ENCODE peak calls at places on chromosome 6, in seven cellular contexts. One of them, this sample, is unnamed.
A peak's percentile ranks its signal among the peaks of the same experiment; 100 is the strongest.

GRCh38 chr6:45838486-45838885 is 177.2 kb downstream of the CLIC5 start:
- DNase-seq in tibial nerve: no peak
- DNase-seq in adrenal gland: no peak
- DNase-seq in sigmoid colon: no peak
- DNase-seq in spleen: no peak
- DNase-seq in heart left ventricle: no peak
- DNase-seq in breast epithelium: no peak
- DNase-seq in this sample: no peak

GRCh38 chr6:17281100-17281496 is at the start of gene RBM24:
- DNase-seq in tibial nerve: peak; percentile 37
- DNase-seq in adrenal gland: peak; percentile 63
- DNase-seq in sigmoid colon: peak; percentile 88
- DNase-seq in spleen: no peak
- DNase-seq in heart left ventricle: peak; percentile 42
- DNase-seq in breast epithelium: no peak
- DNase-seq in this sample: peak; percentile 74

GRCh38 chr6:85092224-85092623 is 327.8 kb upstream of the TBX18 start:
- DNase-seq in tibial nerve: no peak
- DNase-seq in adrenal gland: no peak
- DNase-seq in sigmoid colon: no peak
- DNase-seq in spleen: no peak
- DNase-seq in heart left ventricle: no peak
- DNase-seq in breast epithelium: no peak
- DNase-seq in this sample: no peak

GRCh38 chr6:4503700-4504099 is 272.5 kb upstream of the CDYL start:
- DNase-seq in tibial nerve: no peak
- DNase-seq in adrenal gland: no peak
- DNase-seq in sigmoid colon: no peak
- DNase-seq in spleen: no peak
- DNase-seq in heart left ventricle: no peak
- DNase-seq in breast epithelium: no peak
- DNase-seq in this sample: no peak

GRCh38 chr6:19478992-19479391 is 358.2 kb upstream of the ID4 start:
- DNase-seq in tibial nerve: no peak
- DNase-seq in adrenal gland: no peak
- DNase-seq in sigmoid colon: no peak
- DNase-seq in spleen: no peak
- DNase-seq in heart left ventricle: no peak
- DNase-seq in breast epithelium: no peak
- DNase-seq in this sample: no peak

GRCh38 chr6:86715676-86716075 is 221.7 kb upstream of the HTR1E start:
- DNase-seq in tibial nerve: no peak
- DNase-seq in adrenal gland: no peak
- DNase-seq in sigmoid colon: no peak
- DNase-seq in spleen: no peak
- DNase-seq in heart left ventricle: no peak
- DNase-seq in breast epithelium: no peak
- DNase-seq in this sample: no peak

GRCh38 chr6:164005312-164005711 is 590.8 kb downstream of the QKI start:
- DNase-seq in tibial nerve: no peak
- DNase-seq in adrenal gland: no peak
- DNase-seq in sigmoid colon: no peak
- DNase-seq in spleen: no peak
- DNase-seq in heart left ventricle: no peak
- DNase-seq in breast epithelium: no peak
- DNase-seq in this sample: no peak

GRCh38 chr6:5080574-5080973 is 4.6 kb upstream of the PPP1R3G start:
- DNase-seq in tibial nerve: no peak
- DNase-seq in adrenal gland: no peak
- DNase-seq in sigmoid colon: no peak
- DNase-seq in spleen: no peak
- DNase-seq in heart left ventricle: no peak
- DNase-seq in breast epithelium: no peak
- DNase-seq in this sample: no peak

GRCh38 chr6:136793348-136793747 is 1.1 kb upstream of the MAP3K5 start:
- DNase-seq in tibial nerve: no peak
- DNase-seq in adrenal gland: no peak
- DNase-seq in sigmoid colon: no peak
- DNase-seq in spleen: no peak
- DNase-seq in heart left ventricle: no peak
- DNase-seq in breast epithelium: no peak
- DNase-seq in this sample: no peak

GRCh38 chr6:37022135-37022863 is 16.8 kb downstream of the FGD2 start:
- DNase-seq in tibial nerve: no peak
- DNase-seq in adrenal gland: no peak
- DNase-seq in sigmoid colon: no peak
- DNase-seq in spleen: peak; percentile 48
- DNase-seq in heart left ventricle: no peak
- DNase-seq in breast epithelium: no peak
- DNase-seq in this sample: no peak

GRCh38 chr6:114194362-114195343 is 148.2 kb downstream of the HS3ST5 start:
- DNase-seq in tibial nerve: no peak
- DNase-seq in adrenal gland: no peak
- DNase-seq in sigmoid colon: no peak
- DNase-seq in spleen: no peak
- DNase-seq in heart left ventricle: peak; percentile 14
- DNase-seq in breast epithelium: no peak
- DNase-seq in this sample: no peak

GRCh38 chr6:153032255-153032882 is 29.9 kb upstream of the MTRF1L start:
- DNase-seq in tibial nerve: no peak
- DNase-seq in adrenal gland: no peak
- DNase-seq in sigmoid colon: no peak
- DNase-seq in spleen: no peak
- DNase-seq in heart left ventricle: no peak
- DNase-seq in breast epithelium: no peak
- DNase-seq in this sample: no peak

GRCh38 chr6:106509420-106510089 is 119.7 kb downstream of the RTN4IP1 start:
- DNase-seq in tibial nerve: no peak
- DNase-seq in adrenal gland: no peak
- DNase-seq in sigmoid colon: peak; percentile 63
- DNase-seq in spleen: peak; percentile 83
- DNase-seq in heart left ventricle: no peak
- DNase-seq in breast epithelium: no peak
- DNase-seq in this sample: peak; percentile 36

GRCh38 chr6:57221191-57221935 is 744 bp downstream of the RAB23 start:
- DNase-seq in tibial nerve: peak; percentile 19
- DNase-seq in adrenal gland: peak; percentile 51
- DNase-seq in sigmoid colon: peak; percentile 86
- DNase-seq in spleen: peak; percentile 89
- DNase-seq in heart left ventricle: peak; percentile 57
- DNase-seq in breast epithelium: peak; percentile 43
- DNase-seq in this sample: peak; percentile 68

GRCh38 chr6:160102399-160102798 is 19.2 kb upstream of the SLC22A1 start:
- DNase-seq in tibial nerve: no peak
- DNase-seq in adrenal gland: no peak
- DNase-seq in sigmoid colon: no peak
- DNase-seq in spleen: no peak
- DNase-seq in heart left ventricle: no peak
- DNase-seq in breast epithelium: no peak
- DNase-seq in this sample: peak; percentile 39

GRCh38 chr6:582370-582769 is 74.5 kb downstream of the HUS1B start:
- DNase-seq in tibial nerve: no peak
- DNase-seq in adrenal gland: no peak
- DNase-seq in sigmoid colon: no peak
- DNase-seq in spleen: no peak
- DNase-seq in heart left ventricle: no peak
- DNase-seq in breast epithelium: no peak
- DNase-seq in this sample: no peak

GRCh38 chr6:145715426-145715825 is 19.9 kb downstream of the EPM2A start:
- DNase-seq in tibial nerve: no peak
- DNase-seq in adrenal gland: no peak
- DNase-seq in sigmoid colon: no peak
- DNase-seq in spleen: no peak
- DNase-seq in heart left ventricle: no peak
- DNase-seq in breast epithelium: no peak
- DNase-seq in this sample: no peak

GRCh38 chr6:160174681-160175080 is 53.1 kb downstream of the SLC22A1 start:
- DNase-seq in tibial nerve: no peak
- DNase-seq in adrenal gland: no peak
- DNase-seq in sigmoid colon: no peak
- DNase-seq in spleen: no peak
- DNase-seq in heart left ventricle: no peak
- DNase-seq in breast epithelium: no peak
- DNase-seq in this sample: no peak

GRCh38 chr6:40205004-40205403 is 270.7 kb upstream of the MOCS1 start:
- DNase-seq in tibial nerve: no peak
- DNase-seq in adrenal gland: no peak
- DNase-seq in sigmoid colon: no peak
- DNase-seq in spleen: no peak
- DNase-seq in heart left ventricle: no peak
- DNase-seq in breast epithelium: no peak
- DNase-seq in this sample: no peak

GRCh38 chr6:90249044-90249443 is 47.6 kb downstream of the BACH2 start:
- DNase-seq in tibial nerve: no peak
- DNase-seq in adrenal gland: no peak
- DNase-seq in sigmoid colon: no peak
- DNase-seq in spleen: no peak
- DNase-seq in heart left ventricle: no peak
- DNase-seq in breast epithelium: no peak
- DNase-seq in this sample: no peak

GRCh38 chr6:7696061-7696460 is 29.8 kb upstream of the BMP6 start:
- DNase-seq in tibial nerve: no peak
- DNase-seq in adrenal gland: peak; percentile 70
- DNase-seq in sigmoid colon: no peak
- DNase-seq in spleen: no peak
- DNase-seq in heart left ventricle: no peak
- DNase-seq in breast epithelium: no peak
- DNase-seq in this sample: no peak

GRCh38 chr6:111280445-111280844 is 193.1 kb downstream of the SLC16A10 start:
- DNase-seq in tibial nerve: no peak
- DNase-seq in adrenal gland: no peak
- DNase-seq in sigmoid colon: no peak
- DNase-seq in spleen: no peak
- DNase-seq in heart left ventricle: no peak
- DNase-seq in breast epithelium: no peak
- DNase-seq in this sample: no peak

GRCh38 chr6:139336488-139336887 is 38.0 kb downstream of the CITED2 start:
- DNase-seq in tibial nerve: no peak
- DNase-seq in adrenal gland: peak; percentile 57
- DNase-seq in sigmoid colon: no peak
- DNase-seq in spleen: no peak
- DNase-seq in heart left ventricle: peak; percentile 41
- DNase-seq in breast epithelium: peak; percentile 60
- DNase-seq in this sample: no peak

GRCh38 chr6:139338845-139339244 is 35.6 kb downstream of the CITED2 start:
- DNase-seq in tibial nerve: peak; percentile 62
- DNase-seq in adrenal gland: no peak
- DNase-seq in sigmoid colon: no peak
- DNase-seq in spleen: no peak
- DNase-seq in heart left ventricle: no peak
- DNase-seq in breast epithelium: no peak
- DNase-seq in this sample: no peak

GRCh38 chr6:139336994-139337393 is 37.5 kb downstream of the CITED2 start:
- DNase-seq in tibial nerve: no peak
- DNase-seq in adrenal gland: no peak
- DNase-seq in sigmoid colon: no peak
- DNase-seq in spleen: no peak
- DNase-seq in heart left ventricle: no peak
- DNase-seq in breast epithelium: no peak
- DNase-seq in this sample: no peak

GRCh38 chr6:139335447-139336210 is 38.8 kb downstream of the CITED2 start:
- DNase-seq in tibial nerve: no peak
- DNase-seq in adrenal gland: no peak
- DNase-seq in sigmoid colon: no peak
- DNase-seq in spleen: no peak
- DNase-seq in heart left ventricle: no peak
- DNase-seq in breast epithelium: no peak
- DNase-seq in this sample: no peak

DNA sequence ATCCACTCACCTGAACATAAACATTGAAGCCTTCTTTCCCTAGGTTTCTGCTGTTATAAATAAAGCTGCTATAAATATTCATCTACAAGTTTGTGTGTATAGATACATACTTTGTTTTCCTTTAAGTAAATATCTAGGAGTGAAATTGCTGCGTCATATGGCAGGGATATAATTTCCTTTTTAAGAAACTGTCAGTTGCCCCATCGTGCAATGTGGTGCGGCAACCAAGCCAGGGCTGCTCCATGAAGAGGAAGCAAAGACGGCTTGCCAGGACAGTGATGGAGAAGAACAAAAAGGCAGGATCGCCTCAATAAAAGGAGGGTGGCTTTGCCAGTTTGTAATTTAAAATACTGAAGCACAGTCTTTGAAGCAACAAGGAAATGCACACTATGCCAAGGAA is 36.6 kb downstream of the CITED2 start:
- DNase-seq in tibial nerve: peak; percentile 33
- DNase-seq in adrenal gland: peak; percentile 24
- DNase-seq in sigmoid colon: peak; percentile 74
- DNase-seq in spleen: no peak
- DNase-seq in heart left ventricle: no peak
- DNase-seq in breast epithelium: peak; percentile 55
- DNase-seq in this sample: no peak
- TF ChIP-seq POLR2A in tibial nerve: no peak
- TF ChIP-seq POLR2A in adrenal gland: no peak
- TF ChIP-seq POLR2A in sigmoid colon: no peak
- TF ChIP-seq POLR2A in spleen: no peak
- TF ChIP-seq POLR2A in heart left ventricle: no peak
- TF ChIP-seq POLR2A in breast epithelium: no peak
- TF ChIP-seq POLR2A in this sample: no peak

GRCh38 chr6:132236281-132236680 is 165.0 kb downstream of the MOXD1 start:
- DNase-seq in tibial nerve: no peak
- DNase-seq in adrenal gland: no peak
- DNase-seq in sigmoid colon: no peak
- DNase-seq in spleen: no peak
- DNase-seq in heart left ventricle: no peak
- DNase-seq in breast epithelium: no peak
- DNase-seq in this sample: no peak
- TF ChIP-seq POLR2A in tibial nerve: no peak
- TF ChIP-seq POLR2A in adrenal gland: no peak
- TF ChIP-seq POLR2A in sigmoid colon: no peak
- TF ChIP-seq POLR2A in spleen: no peak
- TF ChIP-seq POLR2A in heart left ventricle: no peak
- TF ChIP-seq POLR2A in breast epithelium: no peak
- TF ChIP-seq POLR2A in this sample: no peak

DNA sequence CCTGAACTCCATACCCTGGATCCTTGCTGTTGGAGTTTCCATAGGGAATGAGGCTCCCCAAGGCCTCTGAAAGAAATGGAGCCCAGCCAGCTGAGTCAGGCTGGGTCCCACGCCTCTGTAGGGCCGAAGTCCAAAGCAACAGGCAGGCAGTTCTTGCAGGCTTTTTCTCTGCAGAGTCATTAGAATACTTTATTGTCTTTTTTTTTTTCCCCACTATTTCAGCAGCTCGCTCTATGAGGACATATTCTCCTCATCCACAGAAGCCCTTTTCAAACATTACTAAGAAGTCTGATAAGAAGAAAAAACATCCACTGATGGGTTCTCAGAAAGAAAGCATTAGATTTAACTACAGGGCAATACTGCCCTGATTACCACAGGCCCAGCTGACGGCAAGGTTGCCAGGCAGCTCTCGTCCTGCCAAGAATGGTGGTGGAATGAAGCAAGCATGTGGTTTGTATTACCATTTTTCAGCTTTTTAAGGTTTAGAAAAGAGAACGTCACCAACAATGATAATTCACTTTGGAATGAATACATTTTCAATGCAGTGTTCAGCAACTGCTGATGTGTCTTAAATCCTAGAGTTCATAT is 223.4 kb upstream of the CITED2 start:
- DNase-seq in tibial nerve: peak; percentile 54
- DNase-seq in adrenal gland: peak; percentile 83
- DNase-seq in sigmoid colon: peak; percentile 86
- DNase-seq in spleen: no peak
- DNase-seq in heart left ventricle: peak; percentile 57
- DNase-seq in breast epithelium: peak; percentile 79
- DNase-seq in this sample: no peak
- TF ChIP-seq POLR2A in tibial nerve: no peak
- TF ChIP-seq POLR2A in adrenal gland: peak; percentile 5
- TF ChIP-seq POLR2A in sigmoid colon: no peak
- TF ChIP-seq POLR2A in spleen: no peak
- TF ChIP-seq POLR2A in heart left ventricle: no peak
- TF ChIP-seq POLR2A in breast epithelium: no peak
- TF ChIP-seq POLR2A in this sample: no peak

GRCh38 chr6:148746363-148747144 is at the start of gene UST:
- DNase-seq in tibial nerve: peak; percentile 83
- DNase-seq in adrenal gland: peak; percentile 95
- DNase-seq in sigmoid colon: peak; percentile 96
- DNase-seq in spleen: peak; percentile 90
- DNase-seq in heart left ventricle: peak; percentile 80
- DNase-seq in breast epithelium: peak; percentile 83
- DNase-seq in this sample: peak; percentile 89
- TF ChIP-seq POLR2A in tibial nerve: peak; percentile 87
- TF ChIP-seq POLR2A in adrenal gland: peak; percentile 85
- TF ChIP-seq POLR2A in sigmoid colon: no peak
- TF ChIP-seq POLR2A in spleen: no peak
- TF ChIP-seq POLR2A in heart left ventricle: peak; percentile 44
- TF ChIP-seq POLR2A in breast epithelium: no peak
- TF ChIP-seq POLR2A in this sample: no peak